ENCODE peak calls at places on chromosomes 4 and X, in nine cellular contexts. One of them, this sample, is unnamed. For H3K4me1, the result is how much of the 10 kb centered on the place peaks cover.

GRCh38 chrX:12292996-12293765 is 154.9 kb downstream of the FRMPD4 start:
- DNase-seq in A549: no peak
- DNase-seq in upper lobe of left lung: no peak
- DNase-seq in ovary: no peak
- DNase-seq in aorta: no peak
- DNase-seq in cardiac muscle cell: peak
- DNase-seq in thoracic aorta: no peak
- DNase-seq in IMR-90: peak
- DNase-seq in body of pancreas: no peak
- DNase-seq in this sample: no peak

GRCh38 chr4:95044204-95044848 is 286.6 kb downstream of the BMPR1B start:
- DNase-seq in A549: no peak
- DNase-seq in upper lobe of left lung: no peak
- DNase-seq in ovary: no peak
- DNase-seq in aorta: no peak
- DNase-seq in cardiac muscle cell: no peak
- DNase-seq in thoracic aorta: no peak
- DNase-seq in IMR-90: no peak
- DNase-seq in body of pancreas: no peak
- DNase-seq in this sample: peak

GRCh38 chr4:123526511-123526910 is 129.9 kb downstream of the SPRY1 start:
- DNase-seq in A549: no peak
- DNase-seq in upper lobe of left lung: no peak
- DNase-seq in ovary: no peak
- DNase-seq in aorta: no peak
- DNase-seq in cardiac muscle cell: no peak
- DNase-seq in thoracic aorta: no peak
- DNase-seq in IMR-90: no peak
- DNase-seq in body of pancreas: no peak
- DNase-seq in this sample: no peak

GRCh38 chr4:129342820-129343219 is 246.9 kb downstream of the C4orf33 start:
- DNase-seq in A549: no peak
- DNase-seq in upper lobe of left lung: no peak
- DNase-seq in ovary: no peak
- DNase-seq in aorta: no peak
- DNase-seq in cardiac muscle cell: peak
- DNase-seq in thoracic aorta: no peak
- DNase-seq in IMR-90: peak
- DNase-seq in body of pancreas: no peak
- DNase-seq in this sample: no peak

GRCh38 chrX:134013092-134013497 is 27.7 kb upstream of the GPC3 start:
- DNase-seq in A549: no peak
- DNase-seq in upper lobe of left lung: no peak
- DNase-seq in ovary: no peak
- DNase-seq in aorta: no peak
- DNase-seq in cardiac muscle cell: peak
- DNase-seq in thoracic aorta: no peak
- DNase-seq in IMR-90: no peak
- DNase-seq in body of pancreas: no peak
- DNase-seq in this sample: no peak

GRCh38 chrX:87397103-87397886 is 120.3 kb upstream of the KLHL4 start:
- DNase-seq in A549: no peak
- DNase-seq in upper lobe of left lung: no peak
- DNase-seq in ovary: no peak
- DNase-seq in aorta: no peak
- DNase-seq in cardiac muscle cell: peak
- DNase-seq in thoracic aorta: no peak
- DNase-seq in IMR-90: no peak
- DNase-seq in body of pancreas: no peak
- DNase-seq in this sample: peak

GRCh38 chrX:154378059-154378798 is 866 bp upstream of the EMD start:
- DNase-seq in A549: peak
- DNase-seq in upper lobe of left lung: no peak
- DNase-seq in ovary: peak
- DNase-seq in aorta: peak
- DNase-seq in cardiac muscle cell: peak
- DNase-seq in thoracic aorta: no peak
- DNase-seq in IMR-90: peak
- DNase-seq in body of pancreas: peak
- DNase-seq in this sample: no peak

GRCh38 chrX:32873786-32874185 is 337.6 kb downstream of the DMD start:
- DNase-seq in A549: no peak
- DNase-seq in upper lobe of left lung: no peak
- DNase-seq in ovary: no peak
- DNase-seq in aorta: no peak
- DNase-seq in cardiac muscle cell: no peak
- DNase-seq in thoracic aorta: no peak
- DNase-seq in IMR-90: no peak
- DNase-seq in body of pancreas: no peak
- DNase-seq in this sample: no peak

GRCh38 chr4:90842960-90843359 is 715.8 kb downstream of the CCSER1 start:
- DNase-seq in A549: no peak
- DNase-seq in upper lobe of left lung: no peak
- DNase-seq in ovary: no peak
- DNase-seq in aorta: no peak
- DNase-seq in cardiac muscle cell: no peak
- DNase-seq in thoracic aorta: no peak
- DNase-seq in IMR-90: no peak
- DNase-seq in body of pancreas: no peak
- DNase-seq in this sample: no peak

GRCh38 chr4:68410643-68411042 is 36.6 kb upstream of the TMPRSS11E start:
- DNase-seq in A549: no peak
- DNase-seq in upper lobe of left lung: no peak
- DNase-seq in ovary: no peak
- DNase-seq in aorta: no peak
- DNase-seq in cardiac muscle cell: no peak
- DNase-seq in thoracic aorta: no peak
- DNase-seq in IMR-90: no peak
- DNase-seq in body of pancreas: no peak
- DNase-seq in this sample: no peak

GRCh38 chr4:68407868-68408190 is 39.4 kb upstream of the TMPRSS11E start:
- DNase-seq in A549: no peak
- DNase-seq in upper lobe of left lung: no peak
- DNase-seq in ovary: no peak
- DNase-seq in aorta: no peak
- DNase-seq in cardiac muscle cell: no peak
- DNase-seq in thoracic aorta: no peak
- DNase-seq in IMR-90: no peak
- DNase-seq in body of pancreas: no peak
- DNase-seq in this sample: no peak

GRCh38 chr4:68404153-68404552 is 43.1 kb upstream of the TMPRSS11E start:
- DNase-seq in A549: no peak
- DNase-seq in upper lobe of left lung: no peak
- DNase-seq in ovary: no peak
- DNase-seq in aorta: no peak
- DNase-seq in cardiac muscle cell: no peak
- DNase-seq in thoracic aorta: no peak
- DNase-seq in IMR-90: no peak
- DNase-seq in body of pancreas: no peak
- DNase-seq in this sample: peak

GRCh38 chr4:68410149-68410548 is 37.1 kb upstream of the TMPRSS11E start:
- DNase-seq in A549: no peak
- DNase-seq in upper lobe of left lung: no peak
- DNase-seq in ovary: no peak
- DNase-seq in aorta: no peak
- DNase-seq in cardiac muscle cell: no peak
- DNase-seq in thoracic aorta: no peak
- DNase-seq in IMR-90: no peak
- DNase-seq in body of pancreas: no peak
- DNase-seq in this sample: no peak

DNA sequence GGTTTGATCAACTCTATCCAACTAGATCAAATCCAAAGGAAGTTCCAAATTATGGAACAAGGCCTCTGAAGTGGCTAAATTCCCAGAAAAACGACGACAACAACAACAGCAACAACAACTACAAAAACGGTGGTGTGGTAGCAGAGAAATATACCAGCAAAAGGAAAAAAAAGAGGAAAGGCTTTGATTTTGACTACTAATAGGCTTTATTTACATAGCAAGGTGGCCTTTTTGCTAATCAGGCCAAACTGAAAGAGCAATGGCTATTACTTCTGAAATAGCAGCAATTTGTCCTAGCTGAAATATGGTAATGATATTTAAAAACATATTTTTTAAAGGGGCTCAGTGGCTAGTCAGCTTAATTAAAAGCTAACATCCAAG is 40.8 kb upstream of the TMPRSS11E start:
- DNase-seq in A549: no peak
- DNase-seq in upper lobe of left lung: no peak
- DNase-seq in ovary: no peak
- DNase-seq in aorta: no peak
- DNase-seq in cardiac muscle cell: no peak
- DNase-seq in thoracic aorta: no peak
- DNase-seq in IMR-90: no peak
- DNase-seq in body of pancreas: no peak
- DNase-seq in this sample: no peak
- H3K4me1 ChIP-seq in A549: under half
- H3K4me1 ChIP-seq in upper lobe of left lung: under half
- H3K4me1 ChIP-seq in ovary: under half
- H3K4me1 ChIP-seq in aorta: under half
- H3K4me1 ChIP-seq in cardiac muscle cell: under half
- H3K4me1 ChIP-seq in thoracic aorta: under half
- H3K4me1 ChIP-seq in IMR-90: under half
- H3K4me1 ChIP-seq in body of pancreas: under half
- H3K4me1 ChIP-seq in this sample: under half

DNA sequence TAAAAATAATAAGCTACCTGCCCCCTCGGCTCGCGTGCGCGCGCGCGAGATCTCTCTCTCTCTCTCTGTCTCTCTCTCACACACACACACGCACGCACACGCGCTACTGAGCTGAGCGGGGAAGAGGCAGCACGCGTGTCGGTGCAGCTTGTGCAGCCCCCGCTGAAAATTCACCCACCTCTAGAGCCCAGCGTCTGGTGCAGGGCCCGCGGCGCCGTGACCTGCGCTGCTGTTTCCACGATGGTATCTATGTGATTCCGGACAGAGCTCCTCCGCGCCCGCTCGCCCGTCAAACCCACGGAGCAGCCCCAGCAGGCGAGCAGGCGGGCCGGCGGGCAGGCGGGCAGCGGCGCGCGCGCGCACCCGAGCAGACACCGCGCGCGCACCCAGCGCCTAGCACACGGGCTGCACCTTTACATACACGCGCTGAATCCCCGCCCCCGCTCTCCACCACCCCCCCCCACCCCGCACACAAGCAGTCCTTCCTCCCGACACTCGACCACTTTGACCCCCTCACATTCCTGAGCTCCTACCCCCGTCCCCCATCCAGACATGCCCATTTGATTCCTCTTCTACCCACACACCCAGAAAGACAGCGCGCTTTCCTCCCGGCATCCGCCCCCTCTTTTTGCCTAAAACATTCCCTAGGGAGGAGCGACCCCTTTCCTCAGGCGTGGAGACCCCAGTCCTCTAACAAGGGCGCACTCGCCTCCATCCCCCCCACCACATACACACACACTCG is 1.0 kb downstream of the SLITRK4 start:
- DNase-seq in A549: no peak
- DNase-seq in upper lobe of left lung: peak
- DNase-seq in ovary: no peak
- DNase-seq in aorta: no peak
- DNase-seq in cardiac muscle cell: peak
- DNase-seq in thoracic aorta: no peak
- DNase-seq in IMR-90: no peak
- DNase-seq in body of pancreas: peak
- DNase-seq in this sample: no peak
- H3K4me3 ChIP-seq in A549: peak
- H3K4me3 ChIP-seq in upper lobe of left lung: peak
- H3K4me3 ChIP-seq in ovary: no peak
- H3K4me3 ChIP-seq in aorta: peak
- H3K4me3 ChIP-seq in cardiac muscle cell: peak
- H3K4me3 ChIP-seq in thoracic aorta: peak
- H3K4me3 ChIP-seq in IMR-90: no peak
- H3K4me3 ChIP-seq in body of pancreas: no peak
- H3K4me3 ChIP-seq in this sample: no peak

GRCh38 chr4:102505708-102506107 is 4.5 kb downstream of the NFKB1 start:
- DNase-seq in A549: no peak
- DNase-seq in upper lobe of left lung: no peak
- DNase-seq in ovary: no peak
- DNase-seq in aorta: no peak
- DNase-seq in cardiac muscle cell: no peak
- DNase-seq in thoracic aorta: no peak
- DNase-seq in IMR-90: no peak
- DNase-seq in body of pancreas: no peak
- DNase-seq in this sample: no peak

GRCh38 chr4:102503301-102503746 is 2.2 kb downstream of the NFKB1 start:
- DNase-seq in A549: no peak
- DNase-seq in upper lobe of left lung: no peak
- DNase-seq in ovary: no peak
- DNase-seq in aorta: no peak
- DNase-seq in cardiac muscle cell: no peak
- DNase-seq in thoracic aorta: no peak
- DNase-seq in IMR-90: no peak
- DNase-seq in body of pancreas: no peak
- DNase-seq in this sample: no peak

GRCh38 chr4:102503831-102504786 is 3.0 kb downstream of the NFKB1 start:
- DNase-seq in A549: no peak
- DNase-seq in upper lobe of left lung: no peak
- DNase-seq in ovary: no peak
- DNase-seq in aorta: no peak
- DNase-seq in cardiac muscle cell: no peak
- DNase-seq in thoracic aorta: no peak
- DNase-seq in IMR-90: no peak
- DNase-seq in body of pancreas: no peak
- DNase-seq in this sample: no peak

GRCh38 chr4:102504941-102505340 is 3.8 kb downstream of the NFKB1 start:
- DNase-seq in A549: no peak
- DNase-seq in upper lobe of left lung: no peak
- DNase-seq in ovary: no peak
- DNase-seq in aorta: no peak
- DNase-seq in cardiac muscle cell: no peak
- DNase-seq in thoracic aorta: no peak
- DNase-seq in IMR-90: no peak
- DNase-seq in body of pancreas: no peak
- DNase-seq in this sample: no peak

DNA sequence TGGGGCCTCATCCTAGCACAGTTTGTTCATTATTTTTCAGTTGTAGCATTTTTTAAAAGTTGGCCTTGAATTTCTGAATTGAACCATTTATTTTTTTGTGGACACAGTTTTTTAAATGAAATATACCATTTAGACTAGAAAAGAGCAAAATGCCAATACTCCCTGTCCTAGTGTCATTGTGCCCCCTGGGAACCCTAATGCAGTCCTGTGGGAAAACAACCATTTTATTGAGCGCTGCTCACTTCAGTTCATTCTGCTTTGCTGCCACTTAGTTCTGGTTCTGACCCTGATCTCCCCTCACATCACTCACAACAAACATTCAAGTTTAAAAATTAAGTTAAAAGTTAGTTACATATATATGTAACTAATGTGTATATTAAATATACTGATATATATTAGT is 5.4 kb downstream of the NFKB1 start:
- DNase-seq in A549: no peak
- DNase-seq in upper lobe of left lung: no peak
- DNase-seq in ovary: no peak
- DNase-seq in aorta: no peak
- DNase-seq in cardiac muscle cell: no peak
- DNase-seq in thoracic aorta: no peak
- DNase-seq in IMR-90: no peak
- DNase-seq in body of pancreas: no peak
- DNase-seq in this sample: no peak
- H3K4me1 ChIP-seq in A549: under half
- H3K4me1 ChIP-seq in upper lobe of left lung: under half
- H3K4me1 ChIP-seq in ovary: under half
- H3K4me1 ChIP-seq in aorta: under half
- H3K4me1 ChIP-seq in cardiac muscle cell: under half
- H3K4me1 ChIP-seq in thoracic aorta: under half
- H3K4me1 ChIP-seq in IMR-90: under half
- H3K4me1 ChIP-seq in body of pancreas: under half
- H3K4me1 ChIP-seq in this sample: under half

GRCh38 chr4:79678472-79679202 is 270.6 kb upstream of the GK2 start:
- DNase-seq in A549: no peak
- DNase-seq in upper lobe of left lung: no peak
- DNase-seq in ovary: no peak
- DNase-seq in aorta: no peak
- DNase-seq in cardiac muscle cell: peak
- DNase-seq in thoracic aorta: no peak
- DNase-seq in IMR-90: peak
- DNase-seq in body of pancreas: no peak
- DNase-seq in this sample: no peak
- H3K4me3 ChIP-seq in A549: no peak
- H3K4me3 ChIP-seq in upper lobe of left lung: no peak
- H3K4me3 ChIP-seq in ovary: no peak
- H3K4me3 ChIP-seq in aorta: no peak
- H3K4me3 ChIP-seq in cardiac muscle cell: no peak
- H3K4me3 ChIP-seq in thoracic aorta: no peak
- H3K4me3 ChIP-seq in IMR-90: no peak
- H3K4me3 ChIP-seq in body of pancreas: no peak
- H3K4me3 ChIP-seq in this sample: no peak

This sample was measured in HAP-1.